ENCODE peak calls at places on chromosomes 13 and 19, in six cellular contexts. Z, L, J, D, N and H are unnamed samples.

GRCh38 chr13:98888222-98888889 is 89.5 kb downstream of the DOCK9 start:
- DNase-seq in N (no peak), J (no peak), D (no peak), L (no peak), Z (no peak), H (no peak)

GRCh38 chr13:46404732-46405097 is 17.7 kb upstream of the RUBCNL start:
- DNase-seq in J (no peak), N (no peak), D (no peak), Z (no peak), L (no peak), H (no peak)

GRCh38 chr19:5341981-5342380 is 1.4 kb upstream of the PTPRS start:
- DNase-seq in N (no peak), J (no peak), L (no peak), Z (no peak), D (no peak), H (no peak)

GRCh38 chr19:35350591-35350990 is 2.9 kb downstream of the FFAR1 start:
- DNase-seq in N (no peak), L (no peak), J (no peak), Z (no peak), D (no peak), H (no peak)

GRCh38 chr13:68428292-68428691 is 1198.2 kb upstream of the PCDH9 start:
- DNase-seq in D (no peak), J (no peak), Z (no peak), L (no peak), N (no peak), H (peak; percentile 17)

GRCh38 chr13:38868870-38869269 is 121.8 kb downstream of the STOML3 start:
- DNase-seq in Z (no peak), J (no peak), D (no peak), L (no peak), N (no peak), H (no peak)

GRCh38 chr19:40771101-40771539 is 4.2 kb upstream of the MIA start:
- DNase-seq in D (no peak), Z (no peak), J (no peak), L (no peak), N (no peak), H (no peak)

GRCh38 chr19:47305309-47305751 is 4.3 kb upstream of the C5AR1 start:
- DNase-seq in J (peak; percentile 65), N (peak; percentile 56), Z (peak; percentile 99), D (peak; percentile 86), L (peak; percentile 65), H (peak; percentile 88)

GRCh38 chr13:73138276-73138950 is 79.6 kb downstream of the KLF5 start:
- DNase-seq in Z (peak; percentile 59), N (no peak), L (peak; percentile 96), D (peak; percentile 52), J (peak; percentile 34), H (no peak)

GRCh38 chr19:38993271-38993670 is 17.7 kb upstream of the FBXO17 start:
- DNase-seq in D (peak; percentile 49), J (no peak), Z (peak; percentile 28), N (no peak), L (no peak), H (no peak)

GRCh38 chr13:72180253-72180952 is 313.4 kb upstream of the DACH1 start:
- DNase-seq in L (peak; percentile 74), Z (peak; percentile 7), J (no peak), D (no peak), N (no peak), H (no peak)

GRCh38 chr13:21402586-21403307 is 56.4 kb downstream of the ZDHHC20 start:
- DNase-seq in J (no peak), Z (peak; percentile 34), L (peak; percentile 55), D (peak; percentile 7), N (no peak), H (peak; percentile 25)

GRCh38 chr19:13727798-13728197 is 36.5 kb upstream of the MRI1 start:
- DNase-seq in J (no peak), L (no peak), D (no peak), Z (no peak), N (no peak), H (no peak)

GRCh38 chr13:113297370-113297871 is 382 bp downstream of the LAMP1 start:
- DNase-seq in L (peak; percentile 45), D (no peak), Z (peak; percentile 48), N (peak; percentile 33), J (peak; percentile 37), H (no peak)

GRCh38 chr19:55181740-55182139 is 1.7 kb upstream of the SYT5 start:
- DNase-seq in Z (no peak), L (no peak), D (no peak), N (no peak), J (no peak), H (no peak)

GRCh38 chr19:4647676-4648644 is 8.6 kb downstream of the TNFAIP8L1 start:
- DNase-seq in Z (no peak), J (no peak), N (peak; percentile 73), D (no peak), L (no peak), H (no peak)

GRCh38 chr13:77306458-77306857 is 20.4 kb downstream of the MYCBP2 start:
- DNase-seq in Z (no peak), N (no peak), L (no peak), J (no peak), D (no peak), H (no peak)

GRCh38 chr13:88376762-88377388 is 705.7 kb downstream of the SLITRK5 start:
- DNase-seq in L (no peak), D (no peak), Z (no peak), J (no peak), N (no peak), H (no peak)

GRCh38 chr19:6212403-6213265 is 67.1 kb downstream of the MLLT1 start:
- DNase-seq in Z (no peak), D (no peak), J (no peak), L (no peak), N (no peak), H (no peak)

GRCh38 chr19:15779756-15780476 is 7.5 kb upstream of the OR10H5 start:
- DNase-seq in N (peak; percentile 87), J (peak; percentile 46), D (no peak), Z (peak; percentile 1), L (peak; percentile 42), H (no peak)

GRCh38 chr19:33393286-33394005 is 19.9 kb downstream of the CEBPG start:
- DNase-seq in Z (no peak), D (no peak), N (no peak), L (no peak), J (no peak), H (no peak)

GRCh38 chr19:49677232-49677881 is at the start of gene PRMT1:
- DNase-seq in Z (peak; percentile 62), J (no peak), L (no peak), N (peak; percentile 69), D (no peak), H (no peak)

GRCh38 chr13:27789495-27790303 is 2.6 kb upstream of the GSX1 start:
- DNase-seq in L (peak; percentile 1), J (no peak), Z (no peak), N (no peak), D (no peak), H (no peak)

GRCh38 chr19:14550201-14550754 is 20.9 kb downstream of the TECR start:
- DNase-seq in N (no peak), L (peak; percentile 34), Z (no peak), J (no peak), D (no peak), H (no peak)

GRCh38 chr13:62473190-62473943 is 1057.7 kb upstream of the PCDH20 start:
- DNase-seq in Z (no peak), D (no peak), L (no peak), N (no peak), J (no peak), H (no peak)

GRCh38 chr13:33543631-33544030 is 258.1 kb upstream of the STARD13 start:
- DNase-seq in Z (peak; percentile 27), L (no peak), N (no peak), D (no peak), J (no peak), H (no peak)
- H3K4me3 ChIP-seq in Z (peak overlapping the region; percentile 86), L (peak overlapping the region; percentile 73), N (peak overlapping the region; percentile 47), D (peak overlapping the region; percentile 52), J (no peak overlapping the region), H (peak overlapping the region; percentile 51)

DNA sequence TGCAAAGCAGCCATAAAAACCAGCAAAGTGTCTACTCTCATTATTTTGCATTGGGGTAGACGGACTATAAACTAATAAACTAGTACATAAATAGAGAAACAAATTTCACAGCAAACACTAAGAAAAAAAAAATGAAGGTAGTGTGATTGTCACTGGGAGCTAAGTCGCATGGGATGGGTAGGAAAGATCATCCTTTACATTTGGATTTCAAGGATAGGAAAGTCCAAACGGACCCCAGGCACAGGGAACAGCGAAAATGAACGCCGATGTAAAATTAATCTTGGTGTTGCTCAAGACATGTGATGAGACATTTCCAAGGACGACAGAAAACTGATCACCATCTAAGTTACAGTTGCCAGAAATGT is 690 bp upstream of the SGTA start:
- DNase-seq in J (no peak), N (no peak), L (no peak), Z (peak; percentile 2), D (no peak), H (no peak)
- H3K4me3 ChIP-seq in J (no peak overlapping the region), N (no peak overlapping the region), L (peak overlapping the region; percentile 43), Z (peak overlapping the region; percentile 96), D (no peak overlapping the region), H (peak overlapping the region; percentile 100)

GRCh38 chr19:45040059-45040767 is 1.4 kb downstream of the CLASRP start:
- DNase-seq in L (no peak), Z (no peak), J (no peak), N (no peak), D (no peak), H (no peak)
- H3K4me3 ChIP-seq in L (peak overlapping the region; percentile 100), Z (peak overlapping the region; percentile 95), J (no peak overlapping the region), N (peak overlapping the region; percentile 85), D (peak overlapping the region; percentile 72), H (peak overlapping the region; percentile 89)

DNA sequence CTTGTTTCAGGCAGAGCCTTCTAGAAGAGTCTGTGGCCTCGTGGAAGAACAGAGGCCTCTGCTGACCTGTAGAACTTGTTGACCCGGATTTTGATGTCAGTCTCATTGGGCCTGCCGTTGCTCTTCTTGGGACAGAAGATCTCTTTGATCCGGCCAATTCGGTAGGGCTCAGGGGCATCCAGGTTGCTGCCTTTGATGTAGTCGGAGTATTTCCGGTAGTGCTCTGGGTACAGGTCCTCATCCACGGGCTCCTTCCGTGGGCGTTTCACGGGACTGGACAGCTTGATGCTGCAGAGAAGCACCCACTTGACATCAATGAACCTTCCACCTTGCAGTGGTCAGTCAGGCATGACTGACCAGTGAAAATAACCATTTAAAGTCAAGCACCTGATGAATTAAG is 24.0 kb upstream of the EIF3G start:
- DNase-seq in D (no peak), Z (no peak), L (no peak), N (no peak), J (no peak), H (no peak)
- H3K4me3 ChIP-seq in D (no peak overlapping the region), Z (no peak overlapping the region), L (no peak overlapping the region), N (no peak overlapping the region), J (no peak overlapping the region), H (no peak overlapping the region)

GRCh38 chr19:51664131-51664530 is 17.5 kb upstream of the SIGLEC14 start:
- DNase-seq in D (no peak), N (no peak), J (no peak), L (no peak), Z (no peak), H (no peak)
- H3K4me3 ChIP-seq in D (no peak overlapping the region), N (no peak overlapping the region), J (no peak overlapping the region), L (no peak overlapping the region), Z (no peak overlapping the region), H (no peak overlapping the region)